ENCODE peak calls at places on chromosomes 3 and 15, in four cellular contexts. C is body of pancreas, R is NCI-H1436, T is adrenal gland. S is an unnamed sample.

GRCh38 chr15:65184305-65184943 is 718 bp downstream of the CLPX start:
- DNase-seq in R (no peak), C (peak), T (peak), S (peak)

GRCh38 chr3:186512570-186513302 is 31.4 kb downstream of the CRYGS start:
- DNase-seq in R (no peak), C (no peak), T (no peak), S (no peak)

GRCh38 chr3:165749817-165750216 is 87.4 kb downstream of the BCHE start:
- DNase-seq in T (no peak), C (no peak), R (no peak), S (no peak)

GRCh38 chr3:111210866-111211564 is 139.4 kb downstream of the NECTIN3 start:
- DNase-seq in C (no peak), T (no peak), R (no peak), S (no peak)

GRCh38 chr3:14377838-14378169 is 24.6 kb upstream of the SLC6A6 start:
- DNase-seq in T (no peak), R (no peak), C (peak), S (peak)

GRCh38 chr3:133040696-133041523 is 2.7 kb downstream of the TMEM108 start:
- DNase-seq in R (peak), T (peak), C (peak), S (peak)

GRCh38 chr3:185822221-185822956 is 2.5 kb downstream of the IGF2BP2 start:
- DNase-seq in C (no peak), T (no peak), R (no peak), S (no peak)

GRCh38 chr3:119297169-119297568 is 3.0 kb downstream of the ARHGAP31 start:
- DNase-seq in R (no peak), C (no peak), T (no peak), S (no peak)

GRCh38 chr3:36591959-36592358 is 172.4 kb downstream of the DCLK3 start:
- DNase-seq in R (no peak), C (no peak), T (no peak), S (no peak)

GRCh38 chr3:49256152-49256551 is 20.9 kb downstream of the C3orf62 start:
- DNase-seq in T (no peak), C (no peak), R (no peak), S (no peak)

GRCh38 chr15:90955911-90956310 is 1.2 kb downstream of the RCCD1 start:
- DNase-seq in T (peak), R (no peak), C (peak), S (peak)

GRCh38 chr3:151890721-151891141 is 17.3 kb downstream of the SUCNR1 start:
- DNase-seq in R (peak), T (no peak), C (no peak), S (peak)

GRCh38 chr3:32913790-32914446 is 37.5 kb upstream of the CCR4 start:
- DNase-seq in R (no peak), C (no peak), T (no peak), S (no peak)

GRCh38 chr3:79947469-79947868 is 179.7 kb upstream of the ROBO1 start:
- DNase-seq in T (no peak), R (no peak), C (no peak), S (no peak)

GRCh38 chr15:65386886-65387285 is 9.1 kb upstream of the IGDCC3 start:
- DNase-seq in T (no peak), R (no peak), C (no peak), S (no peak)

GRCh38 chr3:157405457-157405856 is 31.2 kb upstream of the PTX3 start:
- DNase-seq in T (no peak), R (no peak), C (no peak), S (no peak)

GRCh38 chr15:20659265-20659664 is 117.7 kb upstream of the GOLGA6L6 start:
- DNase-seq in R (no peak), C (no peak), T (no peak), S (no peak)

GRCh38 chr3:79067734-79068133 is 700.1 kb downstream of the ROBO1 start:
- DNase-seq in R (no peak), C (no peak), T (no peak), S (no peak)

GRCh38 chr3:13379191-13379830 is 40.8 kb downstream of the NUP210 start:
- DNase-seq in R (no peak), T (peak), C (no peak), S (no peak)

GRCh38 chr3:39809181-39809994 is at the start of gene MYRIP:
- DNase-seq in R (peak), T (peak), C (peak), S (no peak)

GRCh38 chr3:85255954-85256353 is 297.2 kb downstream of the CADM2 start:
- DNase-seq in C (no peak), T (no peak), R (no peak), S (no peak)

GRCh38 chr3:10283638-10284037 is 9.1 kb downstream of the GHRL start:
- DNase-seq in C (peak), R (peak), T (peak), S (no peak)

GRCh38 chr3:17801131-17801530 is 58.7 kb upstream of the TBC1D5 start:
- DNase-seq in C (no peak), T (no peak), R (no peak), S (no peak)

GRCh38 chr3:79521221-79521848 is 246.5 kb downstream of the ROBO1 start:
- DNase-seq in T (no peak), R (peak), C (no peak), S (peak)

GRCh38 chr3:36992806-36993325 is at the start of gene EPM2AIP1:
- DNase-seq in R (no peak), T (no peak), C (peak), S (no peak)

GRCh38 chr15:67396109-67396508 is 124.8 kb upstream of the C15orf61 start:
- DNase-seq in R (no peak), T (no peak), C (no peak), S (no peak)

GRCh38 chr15:73322665-73323373 is 45.9 kb downstream of the HCN4 start:
- DNase-seq in R (no peak), T (no peak), C (no peak), S (no peak)

GRCh38 chr3:101195951-101196713 is 124.2 kb downstream of the IMPG2 start:
- DNase-seq in C (no peak), R (no peak), T (no peak), S (no peak)

GRCh38 chr15:75644376-75644775 is 3.3 kb upstream of the SNX33 start:
- DNase-seq in R (no peak), C (no peak), T (no peak), S (no peak)

GRCh38 chr3:71659758-71660666 is 65.2 kb downstream of the EIF4E3 start:
- DNase-seq in T (no peak), C (peak), R (no peak), S (peak)

GRCh38 chr15:68051109-68051508 is 3.0 kb upstream of the PIAS1 start:
- DNase-seq in T (no peak), R (no peak), C (no peak), S (no peak)

GRCh38 chr3:10771486-10772225 is 44.4 kb upstream of the SLC6A11 start:
- DNase-seq in R (no peak), C (no peak), T (no peak), S (no peak)

GRCh38 chr3:46369675-46370132 is 1.0 kb upstream of the CCR5 start:
- DNase-seq in T (no peak), R (no peak), C (no peak), S (no peak)

GRCh38 chr3:157135671-157136396 is 24.1 kb downstream of the CCNL1 start:
- DNase-seq in T (peak), C (peak), R (no peak), S (no peak)

S was measured in DND-41.